ENCODE peak calls at places on chromosomes 6 and 20, in five cellular contexts. T, J, X, H and F are unnamed samples.
A peak's percentile ranks its signal among the peaks of the same experiment; 100 is the strongest.

GRCh38 chr20:56003111-56003800 is 2.1 kb downstream of the CBLN4 start:
- DNase-seq in H (no peak), T (no peak), X (no peak), J (no peak), F (no peak)

GRCh38 chr6:131636880-131637792 is at the start of gene ENPP3:
- DNase-seq in X (peak; percentile 68), T (no peak), H (peak; percentile 23), J (no peak), F (peak; percentile 41)

GRCh38 chr6:17932362-17932852 is 55.0 kb downstream of the KIF13A start:
- DNase-seq in J (peak; percentile 39), X (peak; percentile 97), T (no peak), H (peak; percentile 97), F (peak; percentile 79)

GRCh38 chr20:6769953-6770831 is 2.7 kb downstream of the BMP2 start:
- DNase-seq in H (peak; percentile 47), X (peak; percentile 52), J (peak; percentile 6), T (no peak), F (peak; percentile 25)

GRCh38 chr20:32513031-32513866 is 71.9 kb downstream of the NOL4L start:
- DNase-seq in J (no peak), H (no peak), T (no peak), X (no peak), F (no peak)

GRCh38 chr20:53739799-53740785 is 146.5 kb upstream of the ZNF217 start:
- DNase-seq in H (peak; percentile 35), J (peak; percentile 62), X (peak; percentile 29), T (no peak), F (peak; percentile 62)

GRCh38 chr6:56046576-56046975 is 171.2 kb upstream of the BMP5 start:
- DNase-seq in H (peak; percentile 87), J (peak; percentile 51), T (no peak), X (peak; percentile 77), F (no peak)

GRCh38 chr6:117351521-117351920 is 74.2 kb downstream of the ROS1 start:
- DNase-seq in H (no peak), J (no peak), X (no peak), T (no peak), F (no peak)

GRCh38 chr6:7175463-7175862 is 67.7 kb downstream of the RREB1 start:
- DNase-seq in X (peak; percentile 67), T (no peak), H (peak; percentile 40), J (no peak), F (peak; percentile 46)

GRCh38 chr6:12116978-12117377 is 104.9 kb downstream of the HIVEP1 start:
- DNase-seq in X (no peak), J (no peak), T (no peak), H (no peak), F (no peak)

GRCh38 chr20:958936-959815 is 42.9 kb downstream of the RSPO4 start:
- DNase-seq in T (no peak), X (no peak), H (no peak), J (no peak), F (no peak)

GRCh38 chr6:92124126-92124525 is 1295.2 kb downstream of the EPHA7 start:
- DNase-seq in H (peak; percentile 3), X (peak; percentile 27), T (no peak), J (no peak), F (no peak)